ENCODE peak calls at places on chromosome 17, in eight cellular contexts. Z is GM23338, R is HCT116, V is PC-3, P is hepatocyte, D is GM23248, C is neural progenitor cell, K is OCI-LY7. T is an unnamed sample.

GRCh38 chr17:80712089-80712488 is 167.5 kb downstream of the RPTOR start:
- DNase-seq in Z (no peak), R (no peak), V (no peak), P (no peak), D (no peak), C (no peak), K (no peak), T (no peak)

GRCh38 chr17:51035436-51035835 is 85.2 kb downstream of the SPAG9 start:
- DNase-seq in Z (peak), R (no peak), V (no peak), P (peak), D (peak), C (peak), K (peak), T (no peak)

GRCh38 chr17:45149669-45150603 is 1.7 kb downstream of the HEXIM1 start:
- DNase-seq in Z (peak), R (no peak), V (peak), P (peak), D (peak), C (peak), K (peak), T (peak)

GRCh38 chr17:30534938-30535921 is 58.0 kb downstream of the GOSR1 start:
- DNase-seq in Z (no peak), R (no peak), V (no peak), P (no peak), D (no peak), C (no peak), K (no peak), T (no peak)

GRCh38 chr17:40364121-40364861 is at the start of gene GJD3:
- DNase-seq in Z (peak), R (no peak), V (no peak), P (no peak), D (no peak), C (peak), K (no peak), T (peak)

GRCh38 chr17:30600062-30600829 is 123.0 kb downstream of the GOSR1 start:
- DNase-seq in Z (peak), R (peak), V (peak), P (peak), D (peak), C (peak), K (peak), T (peak)

GRCh38 chr17:13812350-13812749 is 210.6 kb upstream of the HS3ST3A1 start:
- DNase-seq in Z (no peak), R (no peak), V (no peak), P (no peak), D (no peak), C (no peak), K (no peak), T (no peak)

GRCh38 chr17:51585514-51586104 is 325.3 kb downstream of the UTP18 start:
- DNase-seq in Z (peak), R (peak), V (peak), P (peak), D (no peak), C (peak), K (no peak), T (peak)

GRCh38 chr17:14300628-14301278 is at the start of gene HS3ST3B1:
- DNase-seq in Z (peak), R (peak), V (peak), P (peak), D (peak), C (peak), K (peak), T (peak)

GRCh38 chr17:81519284-81520020 is 6.9 kb upstream of the ACTG1 start:
- DNase-seq in Z (peak), R (peak), V (peak), P (peak), D (peak), C (peak), K (peak), T (no peak)

GRCh38 chr17:55273579-55274370 is 9.0 kb downstream of the HLF start:
- DNase-seq in Z (peak), R (no peak), V (no peak), P (no peak), D (peak), C (no peak), K (no peak), T (peak)

GRCh38 chr17:30378191-30378796 is 433 bp upstream of the CPD start:
- DNase-seq in Z (peak), R (no peak), V (no peak), P (peak), D (peak), C (peak), K (peak), T (peak)

GRCh38 chr17:80991645-80992076 is at the start of gene CHMP6:
- DNase-seq in Z (peak), R (peak), V (peak), P (peak), D (peak), C (peak), K (peak), T (peak)

DNA sequence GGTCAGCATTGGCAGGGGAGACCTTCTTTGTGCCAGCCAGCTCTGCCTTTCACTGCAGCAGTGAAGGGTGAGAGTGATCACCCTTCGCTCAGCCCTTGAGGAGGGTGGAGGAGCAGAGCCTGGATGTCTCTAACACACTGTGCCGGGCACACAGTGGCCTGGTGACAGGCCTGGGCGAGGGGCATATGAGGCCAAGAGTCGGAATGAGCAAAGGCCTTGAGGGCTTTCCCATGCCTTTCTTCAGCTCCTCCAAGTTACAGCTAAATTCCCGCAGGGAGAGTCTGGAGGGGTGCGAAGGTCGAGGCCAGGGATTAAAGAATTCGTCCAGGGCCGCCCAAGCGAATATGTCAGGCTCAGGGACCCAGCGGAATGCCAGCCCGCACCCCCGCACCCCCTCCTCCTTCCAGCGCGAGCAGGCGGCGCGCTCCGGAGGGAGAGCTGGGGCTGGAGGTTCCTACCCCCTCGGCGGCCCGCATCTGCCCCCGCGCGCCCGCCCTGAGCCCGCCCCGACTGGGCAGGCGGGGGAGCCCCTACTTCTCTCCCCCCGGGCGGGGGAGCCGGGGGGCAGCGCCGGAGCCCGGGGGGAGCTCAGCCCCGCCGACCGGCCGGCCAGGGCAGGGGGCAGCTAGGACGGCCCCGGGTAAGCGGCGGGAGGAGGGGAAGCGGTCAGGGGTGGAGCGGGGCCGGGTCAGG is at the start of gene RASL10B:
- DNase-seq in Z (peak), R (no peak), V (no peak), P (peak), D (peak), C (peak), K (no peak), T (peak)
- TF ChIP-seq EZH2phosphoT487 in Z (no peak), R (no peak), V (no peak), P (no peak), D (no peak), C (no peak), K (no peak), T (no peak)

DNA sequence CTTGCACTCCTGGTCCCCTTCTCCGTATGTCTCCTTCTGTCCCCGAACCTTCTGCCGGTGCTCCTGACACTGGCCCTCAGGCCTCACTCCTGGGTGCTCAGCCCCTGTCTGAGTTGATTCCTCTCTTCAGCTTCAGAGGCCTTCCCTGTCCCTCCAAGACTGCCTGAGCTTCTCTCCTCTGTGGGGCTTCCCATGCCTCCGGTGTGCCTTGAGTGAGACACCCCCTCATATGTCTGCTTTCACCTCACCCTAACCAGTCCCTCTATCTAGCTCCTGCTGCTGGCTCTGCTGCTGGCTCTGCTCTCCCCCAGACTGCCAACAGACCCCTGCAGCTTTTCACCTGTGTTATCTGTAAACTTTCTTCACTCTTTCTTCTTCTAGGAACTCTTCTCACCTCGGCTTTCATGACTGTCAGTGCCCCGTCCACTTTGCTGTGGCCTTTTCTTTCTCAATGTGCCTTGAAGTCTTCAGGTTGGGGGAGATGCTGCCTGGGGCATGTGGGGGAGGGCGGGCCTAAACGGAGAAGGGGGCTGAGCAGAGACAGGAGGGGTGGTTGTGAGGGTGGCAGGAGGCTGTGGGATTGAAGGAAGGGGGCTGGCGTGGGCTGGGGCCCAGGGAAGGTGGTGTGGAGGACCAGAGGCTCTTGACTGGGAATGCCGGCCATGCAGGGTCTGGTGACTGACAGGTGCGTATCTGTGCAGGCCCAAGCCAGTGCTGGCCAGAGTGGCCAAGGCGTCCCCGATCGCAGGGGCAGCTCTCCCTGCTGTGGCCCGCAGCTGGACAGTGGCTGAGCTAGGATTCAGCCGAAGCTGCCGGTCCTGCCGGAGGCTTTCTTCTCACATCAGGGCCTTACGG is 81.3 kb downstream of the METRNL start:
- DNase-seq in Z (no peak), R (no peak), V (no peak), P (no peak), D (no peak), C (no peak), K (no peak), T (peak)
- TF ChIP-seq EZH2phosphoT487 in Z (no peak), R (no peak), V (no peak), P (no peak), D (no peak), C (no peak), K (no peak), T (no peak)

GRCh38 chr17:6969323-6969726 is 26.5 kb upstream of the ALOX12 start:
- DNase-seq in Z (no peak), R (no peak), V (peak), P (no peak), D (peak), C (no peak), K (no peak), T (no peak)
- TF ChIP-seq EZH2phosphoT487 in Z (no peak), R (no peak), V (no peak), P (no peak), D (no peak), C (no peak), K (no peak), T (no peak)

GRCh38 chr17:73359987-73360410 is 48.2 kb upstream of the CDC42EP4 start:
- DNase-seq in Z (peak), R (peak), V (peak), P (peak), D (no peak), C (peak), K (no peak), T (peak)
- TF ChIP-seq EZH2phosphoT487 in Z (no peak), R (no peak), V (no peak), P (no peak), D (no peak), C (no peak), K (no peak), T (no peak)

GRCh38 chr17:61325382-61326073 is 74.1 kb upstream of the TBX2 start:
- DNase-seq in Z (no peak), R (no peak), V (peak), P (no peak), D (peak), C (no peak), K (no peak), T (peak)
- TF ChIP-seq EZH2phosphoT487 in Z (no peak), R (no peak), V (no peak), P (no peak), D (no peak), C (no peak), K (no peak), T (no peak)

DNA sequence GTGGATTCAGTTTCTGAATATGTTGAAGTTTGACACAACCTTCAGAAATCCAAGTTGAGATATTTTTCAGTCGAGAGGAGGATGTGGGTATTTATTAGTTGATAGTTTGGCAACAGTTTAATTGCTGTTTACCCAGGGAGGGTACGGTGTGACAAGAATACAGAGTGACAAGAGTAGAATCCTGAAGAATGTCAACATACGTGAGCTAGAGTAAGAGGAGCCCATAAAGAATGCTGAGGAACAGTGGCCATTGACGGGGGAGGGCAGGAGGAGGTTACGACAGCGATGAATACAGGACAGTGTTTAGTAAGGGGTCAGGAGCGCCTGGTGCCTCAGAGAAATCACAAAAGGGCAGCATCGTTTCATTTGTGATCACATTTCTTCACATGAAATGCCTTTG is 76.5 kb downstream of the AATF start:
- DNase-seq in Z (peak), R (no peak), V (no peak), P (peak), D (no peak), C (no peak), K (no peak), T (no peak)
- TF ChIP-seq EZH2phosphoT487 in Z (no peak), R (no peak), V (no peak), P (no peak), D (no peak), C (no peak), K (no peak), T (no peak)

GRCh38 chr17:8120520-8121443 is 2.5 kb upstream of the ALOXE3 start:
- DNase-seq in Z (peak), R (peak), V (peak), P (peak), D (peak), C (peak), K (peak), T (peak)
- TF ChIP-seq EZH2phosphoT487 in Z (no peak), R (no peak), V (no peak), P (no peak), D (no peak), C (no peak), K (no peak), T (no peak)

DNA sequence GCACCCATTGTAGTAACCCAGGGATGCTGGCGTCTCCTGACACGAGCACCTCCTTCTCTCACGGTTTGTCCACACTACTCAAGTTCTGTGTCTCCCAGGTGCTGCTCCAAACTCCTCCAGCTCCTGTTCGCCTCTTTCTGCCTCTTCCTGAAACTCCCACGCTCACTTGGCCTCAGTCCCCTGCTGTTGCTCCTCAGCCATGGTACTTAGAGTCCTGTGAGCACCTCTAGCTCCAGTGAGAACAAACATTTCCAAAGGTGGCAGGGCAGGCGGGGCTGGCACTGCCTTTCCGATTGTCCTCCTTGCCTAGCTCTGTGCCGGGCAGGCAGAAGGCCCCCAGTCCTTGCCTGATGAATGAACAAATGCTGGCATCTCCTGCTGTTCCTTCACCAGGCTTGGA is 146.1 kb downstream of the SDK2 start:
- DNase-seq in Z (no peak), R (no peak), V (no peak), P (no peak), D (no peak), C (no peak), K (no peak), T (no peak)
- TF ChIP-seq EZH2phosphoT487 in Z (no peak), R (no peak), V (no peak), P (no peak), D (no peak), C (no peak), K (no peak), T (no peak)

DNA sequence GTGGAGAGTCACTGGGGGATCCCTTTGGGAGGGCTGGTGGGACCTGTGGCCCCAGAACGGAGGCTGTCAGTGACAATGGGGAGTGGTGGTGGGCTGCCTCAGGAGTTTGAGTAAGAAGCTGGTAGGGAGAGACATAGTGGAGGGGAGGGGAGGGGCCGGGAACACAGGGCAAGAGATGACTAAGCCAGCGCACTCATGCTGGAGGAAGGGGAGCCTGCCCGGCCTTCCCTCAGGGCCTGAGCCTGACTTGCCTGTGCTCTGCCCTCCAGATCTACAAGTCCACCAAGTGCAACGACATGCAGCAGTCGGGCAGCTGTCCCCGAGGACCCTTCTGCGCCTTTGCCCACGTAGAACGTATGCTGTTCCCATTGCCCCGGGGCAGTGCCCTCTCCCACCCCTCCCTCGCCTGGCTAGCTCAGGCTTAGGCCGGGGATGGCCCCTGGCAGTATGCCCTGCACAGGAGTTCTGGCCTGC is 29.3 kb downstream of the UNC13D start:
- DNase-seq in Z (no peak), R (no peak), V (peak), P (peak), D (peak), C (no peak), K (no peak), T (peak)
- TF ChIP-seq EZH2phosphoT487 in Z (no peak), R (no peak), V (no peak), P (no peak), D (no peak), C (no peak), K (no peak), T (no peak)

GRCh38 chr17:48639136-48639535 is 13.0 kb upstream of the HOXB9 start:
- DNase-seq in Z (peak), R (no peak), V (no peak), P (no peak), D (no peak), C (no peak), K (no peak), T (no peak)

GRCh38 chr17:48637323-48638260 is 11.4 kb upstream of the HOXB9 start:
- DNase-seq in Z (peak), R (no peak), V (peak), P (no peak), D (peak), C (no peak), K (no peak), T (no peak)

GRCh38 chr17:48634446-48635208 is 8.5 kb upstream of the HOXB9 start:
- DNase-seq in Z (no peak), R (no peak), V (no peak), P (no peak), D (no peak), C (peak), K (no peak), T (no peak)

GRCh38 chr17:48633266-48633816 is 7.2 kb upstream of the HOXB9 start:
- DNase-seq in Z (peak), R (no peak), V (no peak), P (no peak), D (no peak), C (no peak), K (no peak), T (no peak)

GRCh38 chr17:48636177-48637018 is 10.2 kb upstream of the HOXB9 start:
- DNase-seq in Z (peak), R (no peak), V (peak), P (peak), D (peak), C (peak), K (peak), T (peak)
- TF ChIP-seq EZH2phosphoT487 in Z (no peak), R (no peak), V (no peak), P (peak), D (peak), C (peak), K (no peak), T (no peak)